ENCODE peak calls at places on chromosomes 6 and 20, in five cellular contexts. One of them, this sample, is unnamed.

GRCh38 chr20:31440012-31440659 is at the start of gene DEFB123:
- DNase-seq in putamen: no peak
- DNase-seq in activated T-cell treated with anti-CD3 and anti-CD28 coated beads, Interleukin-2, amount 50 U/mL, for 72 hours: peak; percentile 5
- DNase-seq in coronary artery: no peak
- DNase-seq in NB4: peak; percentile 11
- DNase-seq in this sample: no peak

GRCh38 chr20:13256606-13257005 is 35.5 kb downstream of the ISM1 start:
- DNase-seq in activated T-cell treated with anti-CD3 and anti-CD28 coated beads, Interleukin-2, amount 50 U/mL, for 72 hours: no peak
- DNase-seq in NB4: no peak
- DNase-seq in putamen: no peak
- DNase-seq in coronary artery: no peak
- DNase-seq in this sample: no peak

GRCh38 chr6:133756046-133756445 is 132.9 kb upstream of the TCF21 start:
- DNase-seq in putamen: no peak
- DNase-seq in activated T-cell treated with anti-CD3 and anti-CD28 coated beads, Interleukin-2, amount 50 U/mL, for 72 hours: no peak
- DNase-seq in coronary artery: no peak
- DNase-seq in NB4: no peak
- DNase-seq in this sample: no peak

GRCh38 chr20:62924567-62925419 is 1.5 kb downstream of the DIDO1 start:
- DNase-seq in coronary artery: no peak
- DNase-seq in activated T-cell treated with anti-CD3 and anti-CD28 coated beads, Interleukin-2, amount 50 U/mL, for 72 hours: peak; percentile 18
- DNase-seq in putamen: no peak
- DNase-seq in NB4: peak; percentile 51
- DNase-seq in this sample: no peak

GRCh38 chr6:17867880-17868279 is 119.6 kb downstream of the KIF13A start:
- DNase-seq in activated T-cell treated with anti-CD3 and anti-CD28 coated beads, Interleukin-2, amount 50 U/mL, for 72 hours: no peak
- DNase-seq in coronary artery: no peak
- DNase-seq in NB4: no peak
- DNase-seq in putamen: no peak
- DNase-seq in this sample: peak; percentile 50

GRCh38 chr6:169961772-169962561 is 210.5 kb downstream of the ERMARD start:
- DNase-seq in activated T-cell treated with anti-CD3 and anti-CD28 coated beads, Interleukin-2, amount 50 U/mL, for 72 hours: peak; percentile 38
- DNase-seq in coronary artery: peak; percentile 70
- DNase-seq in putamen: no peak
- DNase-seq in NB4: no peak
- DNase-seq in this sample: no peak

GRCh38 chr20:53165452-53165851 is 193.3 kb downstream of the TSHZ2 start:
- DNase-seq in activated T-cell treated with anti-CD3 and anti-CD28 coated beads, Interleukin-2, amount 50 U/mL, for 72 hours: no peak
- DNase-seq in NB4: no peak
- DNase-seq in putamen: no peak
- DNase-seq in coronary artery: no peak
- DNase-seq in this sample: no peak

GRCh38 chr20:24617080-24617432 is 147.6 kb downstream of the SYNDIG1 start:
- DNase-seq in NB4: no peak
- DNase-seq in putamen: no peak
- DNase-seq in coronary artery: peak; percentile 65
- DNase-seq in activated T-cell treated with anti-CD3 and anti-CD28 coated beads, Interleukin-2, amount 50 U/mL, for 72 hours: no peak
- DNase-seq in this sample: no peak

GRCh38 chr20:49446808-49447207 is 35.7 kb downstream of the KCNB1 start:
- DNase-seq in coronary artery: peak; percentile 89
- DNase-seq in putamen: no peak
- DNase-seq in NB4: no peak
- DNase-seq in activated T-cell treated with anti-CD3 and anti-CD28 coated beads, Interleukin-2, amount 50 U/mL, for 72 hours: no peak
- DNase-seq in this sample: peak; percentile 35

GRCh38 chr6:121627761-121628160 is 192.3 kb downstream of the GJA1 start:
- DNase-seq in NB4: no peak
- DNase-seq in putamen: no peak
- DNase-seq in coronary artery: no peak
- DNase-seq in activated T-cell treated with anti-CD3 and anti-CD28 coated beads, Interleukin-2, amount 50 U/mL, for 72 hours: no peak
- DNase-seq in this sample: no peak

GRCh38 chr6:129440691-129441090 is 269.3 kb downstream of the ARHGAP18 start:
- DNase-seq in coronary artery: no peak
- DNase-seq in putamen: no peak
- DNase-seq in NB4: peak; percentile 5
- DNase-seq in activated T-cell treated with anti-CD3 and anti-CD28 coated beads, Interleukin-2, amount 50 U/mL, for 72 hours: no peak
- DNase-seq in this sample: peak; percentile 7

GRCh38 chr6:161048636-161049035 is 57.1 kb downstream of the MAP3K4 start:
- DNase-seq in activated T-cell treated with anti-CD3 and anti-CD28 coated beads, Interleukin-2, amount 50 U/mL, for 72 hours: no peak
- DNase-seq in coronary artery: no peak
- DNase-seq in NB4: no peak
- DNase-seq in putamen: no peak
- DNase-seq in this sample: no peak

GRCh38 chr6:148954461-148954860 is 207.6 kb downstream of the UST start:
- DNase-seq in NB4: no peak
- DNase-seq in activated T-cell treated with anti-CD3 and anti-CD28 coated beads, Interleukin-2, amount 50 U/mL, for 72 hours: no peak
- DNase-seq in putamen: no peak
- DNase-seq in coronary artery: no peak
- DNase-seq in this sample: no peak

GRCh38 chr6:163398796-163399195 is 15.7 kb upstream of the QKI start:
- DNase-seq in coronary artery: no peak
- DNase-seq in putamen: no peak
- DNase-seq in NB4: peak; percentile 89
- DNase-seq in activated T-cell treated with anti-CD3 and anti-CD28 coated beads, Interleukin-2, amount 50 U/mL, for 72 hours: no peak
- DNase-seq in this sample: peak; percentile 73

This sample was measured in globus pallidus.